ENCODE peak calls at places on chromosomes 12 and 14, in nine cellular contexts. Q, K, X, V, W, N, O, C and A are unnamed samples.
A peak's percentile ranks its signal among the peaks of the same experiment; 100 is the strongest.

GRCh38 chr12:128662106-128662505 is 161.7 kb downstream of the SLC15A4 start:
- DNase-seq in X (no peak), N (no peak), Q (no peak), K (no peak), O (no peak), V (no peak), C (no peak), W (no peak), A (no peak)

GRCh38 chr14:96030136-96030760 is 8.9 kb upstream of the C14orf132 start:
- DNase-seq in C (no peak), X (no peak), Q (no peak), V (no peak), W (no peak), O (no peak), N (no peak), K (no peak), A (no peak)

GRCh38 chr12:131912526-131913274 is 16.4 kb upstream of the PUS1 start:
- DNase-seq in Q (peak; percentile 47), V (peak; percentile 95), C (peak; percentile 98), W (no peak), N (no peak), X (no peak), O (no peak), K (peak; percentile 18), A (peak; percentile 34)

GRCh38 chr12:63036974-63037335 is 102.0 kb upstream of the PPM1H start:
- DNase-seq in X (no peak), N (no peak), O (no peak), W (no peak), V (no peak), Q (no peak), K (no peak), C (no peak), A (no peak)

GRCh38 chr14:20350860-20351259 is 7.4 kb downstream of the PARP2 start:
- DNase-seq in V (peak; percentile 43), C (no peak), W (no peak), K (no peak), O (no peak), X (no peak), N (no peak), Q (no peak), A (no peak)

GRCh38 chr12:119319638-119320037 is 14.9 kb upstream of the CCDC60 start:
- DNase-seq in W (no peak), Q (no peak), C (no peak), X (no peak), K (no peak), O (no peak), N (no peak), V (no peak), A (no peak)

GRCh38 chr14:54420478-54421116 is 20.6 kb downstream of the CNIH1 start:
- DNase-seq in X (peak; percentile 17), Q (no peak), V (peak; percentile 56), O (peak; percentile 64), W (no peak), C (peak; percentile 41), K (peak; percentile 80), N (peak; percentile 55), A (no peak)

GRCh38 chr12:106120578-106121105 is 18.1 kb downstream of the NUAK1 start:
- DNase-seq in C (no peak), N (no peak), K (no peak), O (no peak), X (no peak), V (no peak), Q (no peak), W (no peak), A (no peak)

GRCh38 chr12:53208877-53209463 is 1.9 kb upstream of the ITGB7 start:
- DNase-seq in Q (no peak), W (peak; percentile 62), K (no peak), C (no peak), V (no peak), O (no peak), X (peak; percentile 44), N (no peak), A (no peak)

GRCh38 chr12:52258335-52258901 is 16.0 kb upstream of the KRT86 start:
- DNase-seq in W (no peak), V (peak; percentile 44), N (peak; percentile 21), C (peak; percentile 82), Q (no peak), O (no peak), K (peak; percentile 48), X (no peak), A (no peak)

GRCh38 chr12:30000401-30000800 is 216.7 kb upstream of the TMTC1 start:
- DNase-seq in V (no peak), O (no peak), Q (no peak), X (no peak), W (no peak), N (no peak), K (no peak), C (no peak), A (no peak)

GRCh38 chr14:65069874-65070709 is 32.2 kb downstream of the MAX start:
- DNase-seq in V (no peak), N (no peak), X (no peak), Q (peak; percentile 8), C (no peak), K (no peak), W (no peak), O (no peak), A (no peak)

GRCh38 chr12:53712059-53712643 is 15.1 kb downstream of the CALCOCO1 start:
- DNase-seq in O (peak; percentile 21), W (no peak), Q (no peak), K (no peak), V (no peak), C (no peak), N (peak; percentile 19), X (no peak), A (no peak)

GRCh38 chr14:60647081-60647836 is 2.0 kb downstream of the SIX1 start:
- DNase-seq in K (peak; percentile 77), V (peak; percentile 68), O (no peak), C (no peak), Q (no peak), X (peak; percentile 32), W (no peak), N (no peak), A (no peak)